ENCODE peak calls at places on chromosomes 4 and X, in four cellular contexts. Y, J, U and A are unnamed samples. For H3K4me1, the result is how much of the 10 kb centered on the place peaks cover.

GRCh38 chr4:40613456-40613855 is 16.2 kb downstream of the RBM47 start:
- DNase-seq in U (no peak), Y (no peak), J (no peak), A (no peak)

GRCh38 chrX:49282647-49283011 is 13.0 kb downstream of the PPP1R3F start:
- DNase-seq in U (no peak), Y (no peak), J (peak), A (no peak)

GRCh38 chr4:1035510-1035909 is 24.1 kb downstream of the FGFRL1 start:
- DNase-seq in J (no peak), Y (no peak), U (peak), A (peak)

GRCh38 chr4:142818476-142818875 is 27.6 kb downstream of the INPP4B start:
- DNase-seq in Y (no peak), U (no peak), J (no peak), A (no peak)

GRCh38 chr4:124018383-124019317 is 622.1 kb downstream of the SPRY1 start:
- DNase-seq in J (no peak), U (peak), Y (peak), A (peak)

GRCh38 chr4:135267148-135267878 is 1065.7 kb upstream of the PABPC4L start:
- DNase-seq in Y (no peak), U (no peak), J (no peak), A (no peak)

GRCh38 chr4:11914406-11914805 is 485.7 kb upstream of the HS3ST1 start:
- DNase-seq in Y (no peak), U (no peak), J (no peak), A (peak)

GRCh38 chr4:124745988-124746801 is 33.7 kb upstream of the ANKRD50 start:
- DNase-seq in J (no peak), U (no peak), Y (no peak), A (peak)

GRCh38 chrX:119266364-119266995 is 30.4 kb downstream of the PGRMC1 start:
- DNase-seq in J (peak), Y (no peak), U (peak), A (peak)

GRCh38 chrX:154096140-154097002 is 1.1 kb downstream of the MECP2 start:
- DNase-seq in J (peak), U (peak), Y (no peak), A (no peak)

GRCh38 chrX:39149761-39150160 is 348.5 kb downstream of the MID1IP1 start:
- DNase-seq in Y (no peak), U (peak), J (peak), A (peak)

GRCh38 chrX:43552703-43553102 is 103.4 kb upstream of the MAOA start:
- DNase-seq in J (no peak), U (no peak), Y (no peak), A (no peak)

GRCh38 chr4:124610214-124610613 is 102.3 kb downstream of the ANKRD50 start:
- DNase-seq in U (no peak), J (no peak), Y (no peak), A (no peak)

GRCh38 chr4:145681518-145681917 is 1.6 kb downstream of the C4orf51 start:
- DNase-seq in J (no peak), Y (no peak), U (no peak), A (no peak)

GRCh38 chr4:10026485-10026884 is 5.2 kb upstream of the SLC2A9 start:
- DNase-seq in U (no peak), Y (no peak), J (no peak), A (no peak)

GRCh38 chrX:107978707-107979307 is 3.4 kb downstream of the TEX13B start:
- DNase-seq in J (peak), Y (no peak), U (peak), A (peak)

GRCh38 chr4:19224820-19225219 is 1026.9 kb upstream of the SLIT2 start:
- DNase-seq in Y (no peak), U (no peak), J (peak), A (peak)

GRCh38 chrX:77622233-77622632 is 163.8 kb downstream of the ATRX start:
- DNase-seq in U (no peak), J (no peak), Y (no peak), A (no peak)

GRCh38 chr4:84968936-84969335 is 2.4 kb upstream of the WDFY3 start:
- DNase-seq in U (no peak), Y (no peak), J (no peak), A (no peak)

GRCh38 chrX:41921492-41922124 is 1.7 kb downstream of the CASK start:
- DNase-seq in Y (peak), J (no peak), U (peak), A (peak)

GRCh38 chr4:38857354-38858096 is 908 bp upstream of the TLR6 start:
- DNase-seq in Y (peak), U (no peak), J (peak), A (peak)

GRCh38 chr4:4820264-4820663 is 39.2 kb upstream of the MSX1 start:
- DNase-seq in J (no peak), U (no peak), Y (no peak), A (no peak)

GRCh38 chrX:71581210-71581609 is 3.0 kb downstream of the GCNA start:
- DNase-seq in Y (no peak), J (no peak), U (no peak), A (no peak)

GRCh38 chr4:107913283-107913899 is 18.0 kb upstream of the CYP2U1 start:
- DNase-seq in U (peak), Y (no peak), J (peak), A (peak)

GRCh38 chrX:27598312-27598711 is 8.2 kb downstream of the DCAF8L2 start:
- DNase-seq in Y (no peak), J (peak), U (peak), A (peak)

GRCh38 chr4:67332627-67333026 is 212.7 kb downstream of the CENPC start:
- DNase-seq in Y (no peak), J (peak), U (peak), A (peak)

GRCh38 chr4:146972036-146972435 is 26.4 kb upstream of the TTC29 start:
- DNase-seq in Y (no peak), U (no peak), J (no peak), A (no peak)

GRCh38 chr4:176186721-176187395 is 8.5 kb downstream of the SPATA4 start:
- DNase-seq in J (no peak), U (no peak), Y (no peak), A (no peak)

DNA sequence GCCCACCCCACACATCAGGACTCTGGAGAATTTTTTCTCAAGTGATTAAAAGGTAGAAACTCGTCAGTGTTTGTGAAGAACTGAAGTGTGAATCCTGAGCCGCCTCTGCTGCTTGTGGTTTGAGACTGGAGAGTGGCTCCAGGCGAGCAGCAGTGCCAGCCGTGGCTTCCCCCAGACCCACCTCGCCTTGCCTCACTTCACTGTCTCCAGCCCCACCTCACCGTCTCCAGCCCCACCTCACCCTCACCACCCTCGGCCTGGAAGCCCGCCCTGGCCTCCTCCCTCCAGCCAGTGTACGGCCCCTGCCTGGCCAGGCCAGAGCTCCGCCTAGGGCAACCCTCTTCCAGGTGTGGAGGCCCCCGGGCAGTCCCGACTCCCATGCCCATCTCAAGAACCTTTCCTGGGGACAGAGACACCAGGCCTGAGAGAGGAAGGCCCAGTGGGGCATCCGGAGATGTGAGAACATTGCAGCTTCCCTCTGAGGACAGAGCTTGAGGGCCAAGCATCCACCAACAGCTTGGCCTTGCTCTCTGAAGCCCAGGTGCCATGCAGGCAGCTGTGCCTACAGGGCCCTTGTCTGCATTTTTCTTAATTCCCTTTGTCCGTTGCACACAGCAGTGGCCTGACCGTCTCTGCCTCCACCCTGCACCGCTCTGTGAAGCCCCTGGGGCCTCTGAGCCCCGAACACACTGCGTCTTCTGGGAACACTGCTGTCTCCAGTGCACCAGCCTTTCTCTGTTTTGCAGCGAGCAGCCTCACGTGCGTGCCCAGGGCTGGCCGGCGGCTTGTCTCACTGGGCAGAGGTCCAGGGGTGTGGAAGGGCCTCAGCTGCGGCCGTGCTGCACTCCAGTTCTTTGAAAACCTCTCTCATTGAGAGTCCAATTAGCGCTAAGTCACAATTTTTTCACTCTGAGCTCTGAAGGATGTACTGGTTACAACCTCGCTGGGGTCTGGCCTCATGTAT is 13.8 kb downstream of the SH3BP2 start:
- DNase-seq in Y (no peak), J (no peak), U (no peak), A (peak)
- H3K4me1 ChIP-seq in Y (under half), J (half or more), U (under half), A (under half)

DNA sequence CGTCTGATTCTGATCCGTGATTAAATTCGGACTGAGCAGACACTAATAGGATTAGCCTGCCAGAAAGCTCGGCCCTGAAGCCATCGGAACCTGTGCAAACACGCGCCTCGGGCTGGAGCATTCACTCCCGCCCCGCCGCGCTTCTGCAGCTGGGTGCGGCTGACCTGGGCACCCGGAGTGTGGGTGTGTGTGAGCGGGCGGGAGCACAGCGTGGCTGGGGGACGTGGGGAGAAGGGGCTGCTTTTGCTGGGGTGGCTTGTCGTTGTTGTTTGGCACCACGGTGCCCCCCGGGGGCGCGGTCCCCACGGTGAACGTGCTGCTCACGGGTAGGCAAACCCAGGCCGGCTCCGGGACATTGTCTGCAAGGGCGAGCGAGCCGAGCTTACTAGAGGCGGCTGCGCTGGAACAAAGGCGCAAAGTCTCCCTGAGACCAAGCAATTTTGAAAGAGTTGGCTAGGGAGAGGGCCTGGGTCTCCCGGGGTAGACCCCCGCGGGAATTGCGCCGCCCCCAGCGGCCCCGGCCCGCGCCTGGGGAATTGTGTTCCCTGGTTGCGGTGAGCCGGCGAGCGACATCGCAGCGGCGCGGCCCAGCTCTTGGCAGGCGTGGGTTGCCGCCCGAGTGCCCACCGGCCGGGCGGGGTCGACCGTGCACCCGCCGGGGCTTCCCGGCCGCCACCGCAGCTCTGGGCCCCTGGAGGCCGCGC is 1.4 kb downstream of the MAMLD1 start:
- DNase-seq in Y (no peak), J (no peak), U (no peak), A (peak)
- TF ChIP-seq EZH2 in Y (no peak), J (no peak), U (peak), A (no peak)

GRCh38 chr4:17315459-17315858 is 196.4 kb downstream of the QDPR start:
- DNase-seq in Y (no peak), J (no peak), U (no peak), A (no peak)
- TF ChIP-seq MYC in Y (no peak), J (no peak), U (no peak), A (no peak)

GRCh38 chr4:168637872-168638756 is 141.3 kb downstream of the PALLD start:
- DNase-seq in Y (no peak), U (no peak), J (no peak), A (no peak)
- H3K4me1 ChIP-seq in Y (under half), U (under half), J (under half), A (under half)

GRCh38 chr4:30721353-30722091 is 1.4 kb downstream of the PCDH7 start:
- DNase-seq in Y (no peak), J (no peak), U (no peak), A (peak)
- TF ChIP-seq EZH2 in Y (no peak), J (no peak), U (no peak), A (no peak)

DNA sequence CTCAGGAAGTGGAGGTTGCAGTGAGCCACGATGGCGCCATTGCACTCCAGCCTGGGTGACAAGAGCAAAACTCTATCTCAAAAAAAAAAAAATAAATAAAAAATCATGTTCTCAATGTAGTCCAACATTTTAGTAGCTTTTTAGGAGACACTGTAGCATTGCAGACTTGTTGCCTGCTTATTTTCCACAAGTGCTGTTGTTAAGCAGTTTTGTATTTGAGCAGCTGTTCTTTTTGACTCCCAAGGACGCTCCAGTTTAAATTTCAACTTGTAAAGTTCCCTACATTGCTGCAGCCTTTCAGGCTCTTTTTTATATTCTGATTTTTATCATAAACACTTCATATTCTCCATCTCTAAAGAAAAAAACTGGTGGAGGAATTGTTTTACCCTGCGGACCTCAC is 83.1 kb downstream of the PPEF2 start:
- DNase-seq in U (no peak), J (no peak), Y (no peak), A (no peak)
- TF ChIP-seq MYC in U (no peak), J (no peak), Y (no peak), A (no peak)

DNA sequence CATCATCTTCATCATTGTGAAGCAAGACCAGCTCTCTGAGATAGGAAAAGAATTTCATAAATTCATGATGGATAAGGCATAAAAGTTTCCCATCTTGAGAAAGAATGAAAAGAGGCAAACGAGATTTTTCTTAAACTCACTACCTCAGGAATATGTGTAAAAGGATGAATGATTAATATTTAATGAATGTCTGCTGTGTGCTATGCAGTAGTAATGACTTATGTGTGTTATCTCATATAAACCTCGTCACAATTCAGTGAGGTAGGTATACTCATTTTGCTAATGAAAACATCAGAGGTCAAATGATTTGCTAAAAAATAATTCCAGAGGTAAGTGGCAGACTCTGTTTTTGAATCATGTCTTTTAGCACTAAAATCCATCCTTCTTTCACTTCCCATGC is 42.6 kb upstream of the GYPA start:
- DNase-seq in J (no peak), U (no peak), Y (no peak), A (no peak)
- H3K4me1 ChIP-seq in J (under half), U (under half), Y (under half), A (under half)

GRCh38 chr4:2462218-2462991 is 6.5 kb upstream of the RNF4 start:
- DNase-seq in U (peak), Y (no peak), J (peak), A (peak)
- TF ChIP-seq EZH2 in U (no peak), Y (no peak), J (no peak), A (peak)